ENCODE peak calls at places on chromosome 14, in five cellular contexts. Y, P, W, D and V are unnamed samples.

GRCh38 chr14:54348001-54348611 is 48.7 kb upstream of the CDKN3 start:
- DNase-seq in P (peak), D (no peak), Y (no peak), W (peak), V (no peak)

GRCh38 chr14:55430024-55430690 is 10.3 kb downstream of the TBPL2 start:
- DNase-seq in Y (peak), W (peak), D (no peak), P (peak), V (peak)

GRCh38 chr14:98404811-98405210 is 867.2 kb downstream of the BCL11B start:
- DNase-seq in P (peak), W (no peak), Y (no peak), D (no peak), V (no peak)

GRCh38 chr14:27573018-27573417 is 975.2 kb upstream of the NOVA1 start:
- DNase-seq in P (no peak), Y (no peak), D (no peak), W (no peak), V (no peak)

GRCh38 chr14:98183556-98183955 is 1088.4 kb downstream of the BCL11B start:
- DNase-seq in D (no peak), W (no peak), P (no peak), Y (no peak), V (no peak)

GRCh38 chr14:85178869-85179268 is 351.1 kb upstream of the FLRT2 start:
- DNase-seq in D (no peak), Y (no peak), P (no peak), W (no peak), V (no peak)

GRCh38 chr14:104603623-104604401 is 760 bp downstream of the TMEM179 start:
- DNase-seq in Y (no peak), W (no peak), P (no peak), D (peak), V (no peak)

GRCh38 chr14:51328089-51328941 is 88.3 kb downstream of the TMX1 start:
- DNase-seq in W (peak), D (no peak), P (peak), Y (peak), V (peak)

GRCh38 chr14:95452176-95452889 is 64.1 kb downstream of the SYNE3 start:
- DNase-seq in W (no peak), Y (no peak), D (peak), P (peak), V (no peak)

GRCh38 chr14:55965851-55966250 is 152.4 kb upstream of the PELI2 start:
- DNase-seq in P (no peak), Y (peak), W (no peak), D (no peak), V (peak)

GRCh38 chr14:34699873-34700621 is 14.3 kb downstream of the CFL2 start:
- DNase-seq in D (no peak), W (peak), Y (peak), P (no peak), V (peak)

GRCh38 chr14:76832503-76832988 is 6.3 kb downstream of the LRRC74A start:
- DNase-seq in Y (no peak), P (no peak), W (no peak), D (no peak), V (no peak)

GRCh38 chr14:48429512-48429911 is 754.1 kb upstream of the MDGA2 start:
- DNase-seq in P (no peak), D (no peak), W (no peak), Y (no peak), V (no peak)

GRCh38 chr14:95660550-95661515 is 25.4 kb upstream of the TCL1B start:
- DNase-seq in Y (no peak), W (no peak), D (no peak), P (peak), V (no peak)

GRCh38 chr14:37546621-37547447 is 48.2 kb downstream of the FOXA1 start:
- DNase-seq in P (peak), D (no peak), W (peak), Y (no peak), V (peak)

DNA sequence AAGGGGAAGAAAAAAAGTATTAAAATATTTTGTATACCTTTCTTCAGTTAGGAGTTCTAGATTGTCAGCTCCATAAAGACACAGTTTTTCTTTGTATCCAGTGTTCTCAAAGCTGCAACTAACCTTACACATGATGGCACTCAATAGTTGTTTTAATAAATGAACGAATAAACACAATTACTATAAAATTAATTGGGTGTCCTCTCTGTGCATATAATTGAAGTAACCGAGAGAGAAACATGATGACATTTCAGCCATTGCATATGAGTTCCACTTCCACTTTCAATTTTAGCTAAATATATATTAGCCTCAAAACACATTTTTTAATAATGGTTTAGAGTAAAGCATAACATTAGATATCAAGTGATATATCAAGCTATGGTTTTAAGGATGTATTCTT is 671.2 kb downstream of the LRFN5 start:
- DNase-seq in Y (no peak), P (no peak), W (no peak), D (no peak), V (no peak)
- H3K4me2 ChIP-seq in Y (no peak), P (no peak), W (no peak), D (no peak), V (no peak)

DNA sequence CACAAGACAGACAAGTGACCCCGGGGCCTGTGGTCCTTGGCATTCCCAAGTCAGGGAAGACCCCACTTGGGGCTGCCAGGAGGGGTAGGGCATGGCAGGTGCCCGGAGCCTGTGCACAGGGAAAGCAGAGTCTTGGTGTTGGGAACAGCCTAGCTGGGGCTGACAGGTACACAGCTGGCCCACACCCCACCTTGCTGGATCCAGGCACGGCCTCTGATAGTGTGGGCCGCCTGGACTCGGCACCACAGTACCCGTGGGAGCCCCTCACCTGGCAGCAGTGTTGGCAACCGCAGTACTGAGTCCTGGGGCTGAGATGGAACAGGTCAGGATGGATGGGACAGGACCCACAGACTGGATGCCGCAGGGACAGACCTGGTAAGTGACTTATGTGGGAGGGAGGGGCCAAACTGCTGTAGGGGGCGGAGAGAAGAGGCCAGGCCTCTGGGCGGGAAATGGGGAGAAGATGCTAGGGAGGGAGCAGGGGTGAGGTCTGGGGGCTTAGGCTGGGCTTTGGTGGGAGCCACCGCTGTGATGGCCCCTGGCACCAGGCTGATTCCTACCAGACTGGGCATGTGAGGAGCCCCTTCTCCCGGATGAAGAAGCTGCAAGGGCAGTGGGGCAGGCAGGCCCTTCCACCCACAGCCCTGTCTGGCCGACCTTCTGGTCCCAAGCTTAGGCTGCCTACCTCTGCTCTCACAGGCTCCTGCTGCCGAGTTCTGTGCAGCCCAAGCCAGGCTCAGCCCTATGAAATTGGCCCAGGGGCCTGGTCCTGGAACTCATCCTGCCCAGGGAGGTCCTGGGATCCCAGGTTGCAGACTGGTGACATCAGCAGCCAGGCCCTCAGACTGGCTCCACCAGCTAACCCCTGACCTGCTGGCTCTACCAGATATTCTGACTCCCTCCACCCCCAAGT is at the start of gene TGM1:
- DNase-seq in P (peak), Y (no peak), D (no peak), W (no peak), V (peak)
- H3K4me2 ChIP-seq in P (no peak), Y (no peak), D (no peak), W (no peak), V (no peak)

DNA sequence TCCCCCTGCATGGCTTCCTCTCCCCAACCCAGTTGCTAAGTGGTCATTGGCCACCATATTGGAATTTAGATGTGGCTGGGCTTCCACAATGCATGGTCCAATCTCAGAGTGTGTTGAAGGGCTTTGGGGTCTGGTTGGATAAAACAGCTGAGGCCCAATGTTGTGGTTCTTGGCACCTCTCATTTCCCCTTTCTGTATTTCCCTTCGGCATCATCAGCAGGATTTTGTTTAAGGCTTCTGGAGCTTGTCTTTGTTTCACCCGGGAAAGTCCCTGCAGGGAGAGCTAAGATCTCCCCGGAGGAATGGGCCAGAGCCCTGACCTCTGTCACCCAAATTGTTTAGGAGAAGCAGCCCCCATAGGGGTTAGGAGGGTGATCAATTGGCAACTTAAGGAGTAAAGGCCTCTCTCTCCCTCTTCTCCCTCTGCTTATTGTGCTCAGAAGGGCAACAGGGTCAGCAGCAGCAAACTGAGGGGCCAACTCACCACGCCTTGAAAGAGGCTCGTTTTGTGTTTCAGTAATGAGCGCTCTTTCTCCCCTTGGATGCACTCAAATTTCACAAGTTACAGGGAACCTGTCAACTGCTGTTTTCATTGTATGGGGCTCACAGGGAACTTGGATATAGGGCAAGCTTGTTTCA is 223.8 kb downstream of the ZFP36L1 start:
- DNase-seq in P (no peak), D (no peak), Y (no peak), W (no peak), V (no peak)
- H3K4me2 ChIP-seq in P (no peak), D (no peak), Y (no peak), W (no peak), V (no peak)

GRCh38 chr14:90695997-90696681 is 120.1 kb downstream of the TTC7B start:
- DNase-seq in D (no peak), Y (no peak), W (no peak), P (no peak), V (no peak)
- H3K4me2 ChIP-seq in D (no peak), Y (no peak), W (no peak), P (no peak), V (no peak)